ENCODE peak calls at places on chromosomes 16 and 17, in six cellular contexts. V is substantia nigra; J is stimulated activated CD8-positive, alpha-beta memory T cell treated with anti-CD3 and anti-CD28 coated beads, Interleukin-4, amount 100 ng/mL, for 24 hours; H is upper lobe of right lung; O is AG09319; U is NCI-H2029. A is an unnamed sample.

GRCh38 chr17:46868689-46869187 is 17.4 kb downstream of the WNT9B start:
- DNase-seq in V (no peak), J (no peak), H (no peak), O (no peak), U (no peak), A (no peak)

GRCh38 chr16:58661199-58661830 is 23.3 kb downstream of the SLC38A7 start:
- DNase-seq in V (peak; percentile 35), J (no peak), H (no peak), O (peak; percentile 62), U (no peak), A (peak; percentile 49)

GRCh38 chr16:26454102-26454501 is 612.6 kb upstream of the C16orf82 start:
- DNase-seq in V (no peak), J (no peak), H (no peak), O (no peak), U (no peak), A (no peak)

GRCh38 chr17:42484304-42484703 is 25.6 kb downstream of the ATP6V0A1 start:
- DNase-seq in V (no peak), J (peak; percentile 60), H (no peak), O (no peak), U (no peak), A (peak; percentile 32)

GRCh38 chr17:1617620-1618174 is 10.9 kb downstream of the SLC43A2 start:
- DNase-seq in V (no peak), J (no peak), H (no peak), O (peak; percentile 54), U (no peak), A (no peak)

GRCh38 chr17:64282753-64283080 is 19.7 kb upstream of the TEX2 start:
- DNase-seq in V (no peak), J (no peak), H (no peak), O (no peak), U (no peak), A (no peak)

GRCh38 chr16:26569793-26570192 is 496.9 kb upstream of the C16orf82 start:
- DNase-seq in V (peak; percentile 3), J (no peak), H (no peak), O (no peak), U (peak; percentile 52), A (no peak)

GRCh38 chr16:83727751-83728352 is 79.9 kb upstream of the HSBP1 start:
- DNase-seq in V (no peak), J (no peak), H (no peak), O (no peak), U (no peak), A (no peak)

GRCh38 chr17:78718575-78719209 is 63.4 kb downstream of the CYTH1 start:
- DNase-seq in V (no peak), J (no peak), H (no peak), O (no peak), U (no peak), A (no peak)

GRCh38 chr16:3998793-3999478 is 117.3 kb downstream of the ADCY9 start:
- DNase-seq in V (no peak), J (no peak), H (no peak), O (no peak), U (no peak), A (no peak)

GRCh38 chr17:37609170-37610040 is at the start of gene SYNRG:
- DNase-seq in V (peak; percentile 96), J (peak; percentile 94), H (peak; percentile 97), O (peak; percentile 89), U (peak; percentile 83), A (peak; percentile 96)

GRCh38 chr17:63486317-63487013 is 9.6 kb downstream of the ACE start:
- DNase-seq in V (no peak), J (no peak), H (no peak), O (no peak), U (no peak), A (no peak)

GRCh38 chr16:12271006-12271405 is 294.5 kb downstream of the SNX29 start:
- DNase-seq in V (peak; percentile 16), J (no peak), H (no peak), O (no peak), U (no peak), A (no peak)

A was measured in GM12891.